ENCODE peak calls at places on chromosomes 3 and 15, in nine cellular contexts. F, G, Z, O, B, D, E, A and X are unnamed samples.

GRCh38 chr15:45171912-45172311 is 15.9 kb downstream of the SHF start:
- DNase-seq in E (no peak), O (no peak), F (no peak), Z (no peak), D (no peak), G (no peak), B (no peak), A (no peak), X (no peak)

GRCh38 chr3:185527364-185527763 is 25.0 kb downstream of the LIPH start:
- DNase-seq in F (no peak), E (no peak), G (no peak), A (peak; percentile 81), B (no peak), D (no peak), Z (no peak), O (peak; percentile 16), X (no peak)

GRCh38 chr15:55256281-55257013 is 33.2 kb downstream of the RAB27A start:
- DNase-seq in D (no peak), O (no peak), F (no peak), B (no peak), A (no peak), Z (no peak), E (no peak), G (no peak), X (no peak)

GRCh38 chr15:39555885-39556284 is 25.0 kb upstream of the THBS1 start:
- DNase-seq in B (no peak), G (peak; percentile 47), D (no peak), F (peak; percentile 62), A (no peak), O (no peak), E (no peak), Z (no peak), X (no peak)

GRCh38 chr3:184688251-184688851 is 23.5 kb downstream of the MAGEF1 start:
- DNase-seq in O (peak; percentile 51), F (no peak), G (peak; percentile 83), D (no peak), B (no peak), Z (no peak), E (no peak), A (no peak), X (no peak)

GRCh38 chr15:78035319-78035718 is 42.2 kb downstream of the TBC1D2B start:
- DNase-seq in B (peak; percentile 53), D (no peak), E (no peak), Z (no peak), G (peak; percentile 49), O (no peak), A (no peak), F (no peak), X (peak; percentile 92)

GRCh38 chr3:58190291-58190690 is 20.5 kb downstream of the DNASE1L3 start:
- DNase-seq in G (no peak), F (no peak), B (no peak), A (no peak), E (no peak), Z (no peak), D (no peak), O (no peak), X (no peak)

GRCh38 chr3:194632983-194633348 is 253 bp downstream of the TMEM44 start:
- DNase-seq in O (no peak), G (peak; percentile 37), E (no peak), A (no peak), D (no peak), F (no peak), Z (peak; percentile 33), B (no peak), X (peak; percentile 23)

GRCh38 chr3:176663819-176664218 is 533.5 kb downstream of the TBL1XR1 start:
- DNase-seq in F (no peak), G (peak; percentile 87), D (no peak), O (no peak), Z (no peak), E (no peak), B (no peak), A (peak; percentile 33), X (peak; percentile 80)

GRCh38 chr3:176661432-176661964 is 535.8 kb downstream of the TBL1XR1 start:
- DNase-seq in A (no peak), O (no peak), D (no peak), E (no peak), G (no peak), B (no peak), Z (no peak), F (no peak), X (peak; percentile 40)

DNA sequence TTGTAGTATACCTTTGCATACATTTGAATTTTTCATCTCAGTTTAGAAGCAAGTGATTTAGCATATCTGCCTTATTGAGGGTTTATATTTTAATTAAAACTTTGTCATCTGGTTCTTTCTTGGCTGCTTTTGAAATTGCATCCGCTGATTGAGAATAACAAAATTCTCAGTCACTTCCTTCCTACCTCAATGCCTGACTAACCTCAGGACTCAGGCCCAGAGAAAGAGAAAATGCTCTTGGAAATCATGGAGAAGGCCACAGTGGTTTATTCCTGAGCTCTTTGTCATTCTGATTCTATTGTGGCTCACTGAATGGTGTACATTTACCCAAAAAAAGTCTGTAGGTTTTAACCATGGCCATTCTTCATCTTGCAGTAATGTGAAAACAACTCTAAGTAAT is 533.9 kb downstream of the TBL1XR1 start:
- DNase-seq in O (no peak), F (no peak), D (no peak), G (peak; percentile 41), A (no peak), B (no peak), E (no peak), Z (no peak), X (peak; percentile 76)
- H3K27ac ChIP-seq in O (no peak overlapping the region), F (no peak overlapping the region), D (no peak overlapping the region), G (no peak overlapping the region), A (no peak overlapping the region), B (no peak overlapping the region), E (peak overlapping the region; percentile 12), Z (no peak overlapping the region), X (peak overlapping the region; percentile 68)

GRCh38 chr3:50314342-50314741 is 8.2 kb downstream of the HYAL2 start:
- DNase-seq in O (no peak), Z (no peak), A (no peak), D (no peak), B (no peak), G (no peak), E (no peak), F (no peak), X (no peak)
- H3K27ac ChIP-seq in O (no peak overlapping the region), Z (peak overlapping the region; percentile 11), A (no peak overlapping the region), D (no peak overlapping the region), B (no peak overlapping the region), G (no peak overlapping the region), E (no peak overlapping the region), F (no peak overlapping the region), X (no peak overlapping the region)

GRCh38 chr3:120417272-120417911 is 33.4 kb downstream of the FSTL1 start:
- DNase-seq in A (peak; percentile 96), F (peak; percentile 98), D (peak; percentile 78), E (peak; percentile 71), B (peak; percentile 81), G (peak; percentile 98), O (peak; percentile 95), Z (peak; percentile 89), X (peak; percentile 100)
- H3K27ac ChIP-seq in A (peak overlapping the region; percentile 50), F (peak overlapping the region; percentile 82), D (no peak overlapping the region), E (peak overlapping the region; percentile 35), B (no peak overlapping the region), G (peak overlapping the region; percentile 56), O (peak overlapping the region; percentile 80), Z (peak overlapping the region; percentile 90), X (peak overlapping the region; percentile 75)

GRCh38 chr15:68787609-68788264 is 33.0 kb downstream of the ANP32A start:
- DNase-seq in F (no peak), A (no peak), B (no peak), E (no peak), D (no peak), Z (no peak), O (no peak), G (no peak), X (no peak)

GRCh38 chr15:68789921-68790575 is 30.6 kb downstream of the ANP32A start:
- DNase-seq in D (no peak), F (no peak), A (no peak), E (no peak), Z (no peak), G (peak; percentile 58), B (no peak), O (no peak), X (peak; percentile 84)

GRCh38 chr15:68790910-68791309 is 29.8 kb downstream of the ANP32A start:
- DNase-seq in G (no peak), F (no peak), B (no peak), Z (no peak), A (no peak), O (no peak), E (no peak), D (no peak), X (no peak)

GRCh38 chr15:68788265-68788624 is 32.5 kb downstream of the ANP32A start:
- DNase-seq in E (no peak), A (no peak), G (no peak), F (no peak), D (no peak), Z (no peak), B (no peak), O (no peak), X (no peak)

GRCh38 chr15:68789041-68789920 is 31.4 kb downstream of the ANP32A start:
- DNase-seq in D (no peak), F (no peak), O (no peak), G (no peak), E (no peak), Z (no peak), A (no peak), B (no peak), X (peak; percentile 34)
- H3K27ac ChIP-seq in D (no peak overlapping the region), F (no peak overlapping the region), O (no peak overlapping the region), G (peak overlapping the region; percentile 64), E (no peak overlapping the region), Z (peak overlapping the region; percentile 79), A (no peak overlapping the region), B (no peak overlapping the region), X (no peak overlapping the region)

GRCh38 chr3:160218141-160218540 is 7.1 kb upstream of the C3orf80 start:
- DNase-seq in O (no peak), E (no peak), G (no peak), D (no peak), Z (no peak), F (no peak), B (no peak), A (no peak), X (no peak)

GRCh38 chr3:160217675-160218074 is 7.5 kb upstream of the C3orf80 start:
- DNase-seq in D (no peak), F (no peak), A (no peak), G (no peak), Z (no peak), B (no peak), E (no peak), O (no peak), X (no peak)

GRCh38 chr3:160220038-160220437 is 5.2 kb upstream of the C3orf80 start:
- DNase-seq in A (no peak), G (no peak), F (no peak), B (no peak), O (no peak), D (no peak), Z (no peak), E (no peak), X (no peak)

GRCh38 chr3:160224256-160224655 is 966 bp upstream of the C3orf80 start:
- DNase-seq in Z (no peak), B (no peak), O (no peak), E (no peak), A (no peak), D (no peak), G (no peak), F (no peak), X (no peak)

DNA sequence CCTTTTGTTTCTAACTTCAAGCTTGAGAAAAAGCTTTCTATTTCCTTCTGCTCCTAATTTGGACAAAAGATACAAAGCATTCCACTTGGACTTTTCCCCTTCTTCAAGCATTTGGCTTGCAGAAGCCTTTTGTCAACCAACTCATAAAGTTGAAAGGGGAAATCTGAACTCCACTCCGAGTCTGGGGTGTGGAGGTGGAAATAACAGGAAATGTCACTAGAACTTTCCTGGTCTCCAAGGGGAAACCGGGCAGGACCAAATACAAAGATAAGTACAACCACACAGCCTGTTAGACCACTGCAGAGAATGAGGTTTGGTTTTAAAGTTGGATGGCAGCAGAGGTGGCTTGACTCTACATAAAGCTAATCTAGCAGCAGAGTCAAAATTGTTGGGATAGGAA is 4.2 kb upstream of the C3orf80 start:
- DNase-seq in G (no peak), Z (no peak), F (no peak), B (no peak), D (no peak), A (no peak), O (no peak), E (no peak), X (peak; percentile 72)
- H3K27ac ChIP-seq in G (no peak overlapping the region), Z (no peak overlapping the region), F (no peak overlapping the region), B (no peak overlapping the region), D (no peak overlapping the region), A (no peak overlapping the region), O (no peak overlapping the region), E (no peak overlapping the region), X (no peak overlapping the region)